ENCODE peak calls at places on chromosomes 11 and 22, in seven cellular contexts. P is PC-3; Y is CD4-positive, alpha-beta T cell; T is fibroblast of pulmonary artery; V is dorsolateral prefrontal cortex; I is GM12865; J is choroid plexus epithelial cell. F is an unnamed sample.

GRCh38 chr11:98040061-98040808 is 980.5 kb upstream of the CNTN5 start:
- DNase-seq in V (no peak), P (no peak), J (no peak), I (no peak), T (no peak), Y (no peak), F (no peak)

GRCh38 chr22:39254789-39255298 is 10.1 kb upstream of the PDGFB start:
- DNase-seq in P (peak), I (peak), Y (no peak), T (peak), V (no peak), J (peak), F (no peak)

GRCh38 chr11:95764267-95764898 is 25.2 kb downstream of the FAM76B start:
- DNase-seq in I (peak), T (peak), V (no peak), J (peak), P (peak), Y (no peak), F (peak)

GRCh38 chr22:19176175-19176630 is 2.3 kb downstream of the SLC25A1 start:
- DNase-seq in V (no peak), P (no peak), Y (no peak), T (no peak), J (no peak), I (no peak), F (no peak)

GRCh38 chr11:63589000-63589399 is 25.2 kb downstream of the PLAAT3 start:
- DNase-seq in I (no peak), V (no peak), Y (no peak), J (no peak), P (no peak), T (no peak), F (no peak)

GRCh38 chr11:71986131-71986530 is 12.6 kb upstream of the IL18BP start:
- DNase-seq in I (no peak), T (no peak), Y (no peak), P (no peak), J (no peak), V (no peak), F (no peak)

GRCh38 chr11:93614111-93614784 is 47.2 kb upstream of the CEP295 start:
- DNase-seq in I (peak), Y (peak), T (no peak), V (no peak), J (no peak), P (no peak), F (peak)

GRCh38 chr11:2298795-2299747 is 2.6 kb downstream of the C11orf21 start:
- DNase-seq in T (no peak), J (peak), P (peak), Y (no peak), I (peak), V (no peak), F (no peak)

GRCh38 chr11:30019481-30019880 is 2.7 kb upstream of the KCNA4 start:
- DNase-seq in P (no peak), T (no peak), J (no peak), I (no peak), Y (no peak), V (no peak), F (no peak)

GRCh38 chr11:88344869-88345268 is 7.3 kb upstream of the CTSC start:
- DNase-seq in I (no peak), T (no peak), P (no peak), V (no peak), Y (no peak), J (peak), F (no peak)

GRCh38 chr11:43802509-43802908 is 78.1 kb upstream of the ALKBH3 start:
- DNase-seq in I (no peak), J (peak), Y (no peak), V (no peak), P (peak), T (peak), F (peak)

GRCh38 chr11:6607190-6607635 is 3.6 kb downstream of the ILK start:
- DNase-seq in P (no peak), Y (no peak), J (no peak), T (no peak), I (no peak), V (no peak), F (no peak)

GRCh38 chr11:67301951-67302516 is 1.3 kb upstream of the SSH3 start:
- DNase-seq in P (peak), I (no peak), Y (no peak), J (peak), T (no peak), V (peak), F (peak)

GRCh38 chr11:107785401-107785800 is 73.2 kb downstream of the SLC35F2 start:
- DNase-seq in J (peak), Y (no peak), I (peak), T (peak), V (no peak), P (no peak), F (no peak)

GRCh38 chr11:17601206-17602075 is 54.4 kb downstream of the OTOG start:
- DNase-seq in V (no peak), T (no peak), P (no peak), I (no peak), J (no peak), Y (no peak), F (no peak)

GRCh38 chr22:24440718-24441405 is 13.5 kb downstream of the ADORA2A start:
- DNase-seq in V (peak), J (no peak), T (no peak), Y (no peak), I (no peak), P (no peak), F (no peak)

GRCh38 chr11:66745356-66746235 is 16.6 kb upstream of the SPTBN2 start:
- DNase-seq in V (no peak), Y (peak), J (no peak), I (peak), P (peak), T (no peak), F (no peak)

GRCh38 chr11:46489668-46490560 is 98.3 kb upstream of the CHRM4 start:
- DNase-seq in P (peak), J (peak), T (peak), I (peak), Y (peak), V (no peak), F (peak)

GRCh38 chr22:17411213-17411612 is 42.0 kb downstream of the CECR2 start:
- DNase-seq in J (peak), T (peak), I (no peak), P (no peak), Y (no peak), V (no peak), F (no peak)

GRCh38 chr11:8577791-8578581 is 16.0 kb downstream of the STK33 start:
- DNase-seq in I (no peak), P (peak), T (no peak), V (no peak), Y (no peak), J (peak), F (no peak)

GRCh38 chr11:95066721-95067041 is at the start of gene SRSF8:
- DNase-seq in V (no peak), P (no peak), T (no peak), I (no peak), Y (no peak), J (no peak), F (no peak)

GRCh38 chr22:43090130-43090789 is 1.1 kb upstream of the TTLL1 start:
- DNase-seq in I (peak), J (peak), V (no peak), P (peak), Y (peak), T (peak), F (peak)

GRCh38 chr22:41352058-41352457 is 29.7 kb upstream of the TEF start:
- DNase-seq in T (peak), J (peak), P (peak), V (no peak), I (no peak), Y (no peak), F (peak)

GRCh38 chr22:22687638-22688500 is 43.5 kb downstream of the GGTLC2 start:
- DNase-seq in I (peak), P (peak), V (no peak), J (peak), T (peak), Y (no peak), F (peak)

GRCh38 chr22:47151490-47151889 is 389.0 kb downstream of the TBC1D22A start:
- DNase-seq in P (peak), Y (no peak), J (peak), T (peak), V (no peak), I (no peak), F (no peak)

GRCh38 chr11:61635787-61636186 is 44.4 kb upstream of the DAGLA start:
- DNase-seq in Y (no peak), J (no peak), I (no peak), T (no peak), V (no peak), P (no peak), F (no peak)

GRCh38 chr11:37280194-37280593 is 682.2 kb upstream of the RAG2 start:
- DNase-seq in J (no peak), T (no peak), P (no peak), Y (no peak), V (no peak), I (no peak), F (peak)

GRCh38 chr22:24803064-24803542 is 2.9 kb upstream of the SGSM1 start:
- DNase-seq in I (peak), V (peak), Y (peak), J (peak), T (peak), P (peak), F (peak)

GRCh38 chr11:44911031-44911814 is 39.5 kb downstream of the TP53I11 start:
- DNase-seq in P (peak), I (peak), T (peak), V (peak), J (peak), Y (peak), F (peak)

GRCh38 chr22:38467904-38468760 is at the start of gene KDELR3:
- DNase-seq in I (peak), P (peak), V (peak), J (peak), Y (peak), T (peak), F (peak)

GRCh38 chr11:66228521-66228920 is 39.9 kb upstream of the RAB1B start:
- DNase-seq in Y (no peak), J (no peak), V (no peak), I (no peak), T (no peak), P (no peak), F (peak)

GRCh38 chr22:27809700-27810365 is 8.3 kb upstream of the MN1 start:
- DNase-seq in T (peak), I (no peak), Y (no peak), P (no peak), J (no peak), V (no peak), F (no peak)

GRCh38 chr11:61826930-61827572 is 1.0 kb upstream of the FADS2 start:
- DNase-seq in I (peak), P (no peak), V (no peak), Y (no peak), T (no peak), J (peak), F (no peak)

GRCh38 chr11:110452720-110453119 is 23.0 kb downstream of the FDX1 start:
- DNase-seq in I (no peak), Y (no peak), P (no peak), T (no peak), V (no peak), J (no peak), F (no peak)
- TF ChIP-seq CTCF in I (no peak), Y (no peak), P (no peak), T (no peak), V (no peak), J (no peak), F (no peak)

GRCh38 chr11:65169164-65169641 is 830 bp upstream of the SPDYC start:
- DNase-seq in Y (no peak), P (peak), T (peak), V (no peak), J (peak), I (no peak), F (no peak)

GRCh38 chr11:65163684-65164083 is 6.3 kb upstream of the SPDYC start:
- DNase-seq in T (no peak), V (no peak), J (no peak), I (no peak), Y (no peak), P (no peak), F (no peak)

GRCh38 chr11:65170058-65170534 is at the start of gene SPDYC:
- DNase-seq in T (no peak), J (no peak), V (no peak), I (no peak), P (no peak), Y (no peak), F (no peak)

GRCh38 chr11:65165847-65166317 is 4.2 kb upstream of the SPDYC start:
- DNase-seq in T (no peak), Y (no peak), V (no peak), J (peak), I (no peak), P (no peak), F (no peak)

GRCh38 chr11:65166893-65167292 is 3.1 kb upstream of the SPDYC start:
- DNase-seq in V (no peak), T (no peak), Y (no peak), J (no peak), I (no peak), P (no peak), F (no peak)
- TF ChIP-seq CTCF in V (no peak), T (no peak), Y (no peak), J (no peak), I (no peak), P (no peak), F (no peak)

DNA sequence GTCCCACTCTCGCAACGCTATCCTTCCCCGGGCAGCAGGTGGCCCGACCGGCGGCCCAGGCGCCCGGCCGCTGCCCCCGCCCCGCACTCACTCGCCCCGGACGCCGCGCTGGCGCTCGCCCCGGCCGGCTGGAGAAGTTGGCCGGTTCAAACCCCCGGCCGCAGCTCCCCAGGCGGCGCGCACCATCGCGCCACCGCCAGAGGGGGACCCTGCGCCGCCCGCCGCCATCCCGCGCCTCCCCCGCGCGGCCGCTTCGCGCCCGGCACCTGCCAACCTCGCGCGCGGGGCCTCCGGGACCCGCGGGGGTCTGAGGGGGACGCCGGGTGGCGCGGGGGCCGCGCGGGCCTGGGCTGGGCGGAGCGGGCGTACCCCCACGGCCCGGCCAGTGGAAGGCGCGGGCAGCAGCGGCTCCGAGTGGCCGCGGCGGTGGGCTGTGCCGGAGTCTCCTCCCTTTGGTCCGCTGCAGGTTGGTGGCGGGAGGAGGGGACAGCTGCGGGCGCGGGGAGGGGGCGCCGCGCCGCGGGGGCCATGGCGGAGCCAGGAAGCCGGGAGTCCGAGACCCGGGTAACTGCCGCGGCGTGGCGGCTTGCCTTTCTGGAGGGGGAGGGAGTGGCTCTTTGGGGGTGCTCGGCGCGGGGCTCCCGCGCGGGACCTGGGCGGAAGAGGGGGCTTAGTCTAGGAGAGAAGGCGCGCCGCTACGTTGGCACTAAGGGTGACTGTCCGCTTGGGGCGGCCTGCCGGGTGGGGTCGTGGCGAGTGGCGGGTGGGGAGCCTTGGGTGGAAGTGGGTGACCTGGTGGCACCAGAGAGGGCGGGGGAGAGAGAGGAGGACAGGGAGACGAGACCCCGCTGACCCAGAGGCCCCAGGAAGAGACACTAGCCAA is at the start of the genes MPST and TST:
- DNase-seq in T (peak), I (peak), J (peak), Y (peak), P (peak), V (peak), F (peak)
- TF ChIP-seq CTCF in T (no peak), I (no peak), J (no peak), Y (no peak), P (no peak), V (peak), F (no peak)

GRCh38 chr11:115238086-115238485 is 266.1 kb downstream of the CADM1 start:
- DNase-seq in J (no peak), Y (no peak), I (no peak), T (no peak), V (no peak), P (no peak), F (no peak)
- TF ChIP-seq CTCF in J (no peak), Y (no peak), I (no peak), T (no peak), V (no peak), P (no peak), F (no peak)

DNA sequence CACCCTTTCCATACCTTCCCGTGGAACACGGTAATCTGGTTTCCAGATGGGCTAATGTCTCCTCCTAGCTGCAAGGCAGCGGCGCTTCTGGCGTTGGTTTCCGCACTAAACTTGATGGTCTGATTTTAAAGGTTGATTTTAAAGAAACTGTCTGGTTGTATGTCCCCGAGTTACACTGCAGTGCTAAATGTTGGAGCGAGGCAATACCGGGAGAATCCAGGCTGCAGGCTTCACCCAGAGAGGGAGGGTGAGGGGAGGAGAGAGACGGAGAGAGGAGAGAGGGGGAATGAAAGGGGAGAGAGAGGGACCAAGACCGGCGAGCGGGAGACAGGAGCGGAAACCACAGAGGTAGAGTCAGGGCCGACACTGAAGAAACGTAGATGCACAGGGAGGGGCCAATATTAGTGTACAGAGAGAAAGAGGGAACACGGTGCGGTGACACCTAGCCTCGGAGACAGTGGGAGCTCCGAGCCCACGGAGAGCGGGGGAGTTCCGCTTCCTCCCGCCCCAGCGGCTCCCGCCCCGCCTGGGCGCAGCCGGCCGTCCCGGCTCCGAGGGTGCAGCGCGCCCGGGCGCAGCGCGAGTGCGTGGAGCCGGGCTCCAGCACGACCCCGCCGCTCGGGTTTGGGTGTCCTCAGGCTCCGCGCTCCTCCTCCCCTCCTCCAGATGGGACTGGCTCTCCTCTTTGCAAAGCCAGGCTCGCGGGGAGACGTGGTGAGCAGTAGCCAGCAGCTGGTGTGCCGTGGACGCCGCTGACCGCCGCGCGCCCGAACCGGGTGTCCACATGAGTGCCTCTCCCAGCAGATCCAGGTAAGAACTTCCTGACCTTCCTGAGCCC is 71.9 kb upstream of the GRAMD1B start:
- DNase-seq in T (peak), Y (no peak), V (peak), J (peak), P (peak), I (peak), F (peak)
- TF ChIP-seq CTCF in T (no peak), Y (no peak), V (no peak), J (peak), P (peak), I (peak), F (peak)

GRCh38 chr11:132858203-132858602 is 674.1 kb downstream of the OPCML start:
- DNase-seq in Y (no peak), T (peak), J (peak), I (no peak), P (no peak), V (no peak), F (peak)
- TF ChIP-seq CTCF in Y (no peak), T (peak), J (peak), I (no peak), P (no peak), V (no peak), F (peak)

DNA sequence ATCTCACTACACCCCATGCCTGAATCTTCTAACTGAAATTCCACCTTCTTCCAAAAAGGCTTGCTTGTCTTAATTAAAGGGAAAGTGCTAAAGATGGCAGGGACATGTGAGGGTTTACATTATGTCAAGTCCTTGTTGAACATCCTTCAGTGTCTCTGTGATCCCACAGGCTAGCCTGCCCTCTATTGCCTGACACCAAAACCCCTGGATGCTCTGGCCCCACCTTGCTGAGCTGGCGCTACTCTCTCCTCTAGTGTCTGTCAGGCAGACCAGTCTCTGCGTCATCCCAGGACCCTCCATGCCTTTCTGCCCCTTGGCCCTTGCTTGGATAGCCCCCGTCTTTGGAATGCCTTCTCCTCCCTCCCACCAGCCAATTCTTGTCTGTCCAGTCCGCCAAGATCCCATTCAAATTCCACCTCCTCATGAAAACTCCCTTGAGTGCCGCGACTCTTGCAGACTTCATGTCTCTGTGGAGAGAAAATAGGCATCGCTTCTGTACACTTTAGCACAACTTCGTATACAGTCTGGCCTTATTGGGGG is 69.3 kb downstream of the PKNOX2 start:
- DNase-seq in Y (no peak), T (no peak), I (no peak), P (no peak), V (peak), J (no peak), F (no peak)
- TF ChIP-seq CTCF in Y (no peak), T (no peak), I (no peak), P (no peak), V (no peak), J (no peak), F (no peak)

DNA sequence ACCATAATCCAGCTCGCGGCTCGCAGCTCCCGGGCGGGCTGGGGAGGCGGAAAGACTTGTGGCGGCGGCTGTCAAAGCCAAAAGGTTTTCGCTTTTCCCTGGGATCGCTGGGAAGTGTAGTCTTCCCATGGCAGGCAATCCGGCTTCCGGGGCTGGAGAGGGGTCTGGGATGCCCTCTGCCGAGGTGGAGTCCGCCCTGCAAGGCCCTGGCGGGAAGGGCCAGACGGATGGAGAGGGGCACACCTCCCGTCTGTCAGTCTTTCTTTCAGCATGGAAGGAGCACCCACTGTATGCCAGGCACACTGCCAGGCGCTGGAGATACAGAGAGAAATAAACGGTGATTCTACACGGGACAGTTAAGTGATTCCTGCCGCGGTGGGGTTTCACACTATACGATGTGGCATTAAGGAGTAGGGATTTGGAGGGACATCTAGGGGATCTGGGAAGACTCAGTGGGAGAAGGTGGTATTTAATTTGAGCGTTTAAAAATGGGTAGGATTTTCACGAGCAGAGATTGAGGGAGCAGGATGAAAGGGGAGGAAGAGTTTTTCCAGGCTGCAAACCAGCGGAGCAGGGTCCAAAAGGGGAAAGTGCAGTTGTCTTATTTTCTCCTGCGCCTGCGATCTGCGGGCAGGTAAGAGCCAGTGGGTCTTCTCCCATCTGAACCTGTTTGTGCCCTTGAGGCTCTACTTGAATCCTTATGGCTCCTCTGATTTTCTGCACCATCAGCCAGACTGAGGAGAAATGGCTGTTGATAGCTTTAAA is at the start of gene BACE1:
- DNase-seq in I (no peak), P (peak), Y (no peak), V (peak), T (peak), J (peak), F (peak)
- TF ChIP-seq CTCF in I (no peak), P (peak), Y (no peak), V (peak), T (peak), J (peak), F (peak)